ENCODE peak calls at places on chromosomes 16 and 17, in four cellular contexts. M, B, O and W are unnamed samples. For H3K4me1, the result is how much of the 10 kb centered on the place peaks cover.

GRCh38 chr17:6676802-6677157 is 25.2 kb downstream of the C17orf100 start:
- DNase-seq in B (no peak), O (no peak), M (no peak), W (no peak)

GRCh38 chr16:75264531-75264998 is 13.1 kb upstream of the BCAR1 start:
- DNase-seq in M (peak), O (peak), B (no peak), W (no peak)

GRCh38 chr17:21530311-21530710 is 154.2 kb downstream of the KCNJ12 start:
- DNase-seq in M (no peak), O (no peak), B (no peak), W (no peak)

GRCh38 chr17:76947771-76948170 is 79.6 kb downstream of the MGAT5B start:
- DNase-seq in M (no peak), B (no peak), O (no peak), W (no peak)

GRCh38 chr17:63974594-63975192 is 2.0 kb upstream of the SCN4A start:
- DNase-seq in B (no peak), O (no peak), M (no peak), W (no peak)

GRCh38 chr17:69884361-69884760 is 190.7 kb upstream of the KCNJ16 start:
- DNase-seq in O (no peak), B (no peak), M (no peak), W (no peak)

GRCh38 chr16:65947951-65948350 is 418.5 kb upstream of the CDH5 start:
- DNase-seq in M (no peak), O (no peak), B (no peak), W (no peak)

GRCh38 chr17:55238931-55239297 is 25.8 kb upstream of the HLF start:
- DNase-seq in B (no peak), M (no peak), O (no peak), W (no peak)

GRCh38 chr16:22678311-22678710 is 135.7 kb upstream of the HS3ST2 start:
- DNase-seq in B (no peak), O (no peak), M (no peak), W (no peak)

GRCh38 chr17:44312396-44313104 is 4.1 kb downstream of the RUNDC3A start:
- DNase-seq in O (no peak), B (no peak), M (no peak), W (no peak)
- H3K4me1 ChIP-seq in O (under half), B (under half), M (under half), W (under half)

GRCh38 chr17:81394831-81395599 is at the start of gene BAHCC1:
- DNase-seq in B (peak), M (peak), O (peak), W (peak)
- H3K27ac ChIP-seq in B (peak), M (peak), O (peak), W (no peak)

GRCh38 chr17:48510761-48511604 is 19.8 kb downstream of the HOXB1 start:
- DNase-seq in B (no peak), O (no peak), M (no peak), W (no peak)
- H3K4me3 ChIP-seq in B (no peak), O (no peak), M (no peak), W (no peak)

GRCh38 chr17:19286751-19287341 is 49.7 kb downstream of the EPN2 start:
- DNase-seq in O (no peak), B (no peak), M (no peak), W (no peak)

GRCh38 chr17:19288453-19288852 is 51.3 kb downstream of the EPN2 start:
- DNase-seq in B (no peak), O (no peak), M (no peak), W (peak)

GRCh38 chr17:19284005-19284959 is 47.1 kb downstream of the EPN2 start:
- DNase-seq in O (no peak), B (no peak), M (no peak), W (no peak)

GRCh38 chr17:19287651-19288050 is 50.5 kb downstream of the EPN2 start:
- DNase-seq in M (no peak), O (no peak), B (no peak), W (no peak)

DNA sequence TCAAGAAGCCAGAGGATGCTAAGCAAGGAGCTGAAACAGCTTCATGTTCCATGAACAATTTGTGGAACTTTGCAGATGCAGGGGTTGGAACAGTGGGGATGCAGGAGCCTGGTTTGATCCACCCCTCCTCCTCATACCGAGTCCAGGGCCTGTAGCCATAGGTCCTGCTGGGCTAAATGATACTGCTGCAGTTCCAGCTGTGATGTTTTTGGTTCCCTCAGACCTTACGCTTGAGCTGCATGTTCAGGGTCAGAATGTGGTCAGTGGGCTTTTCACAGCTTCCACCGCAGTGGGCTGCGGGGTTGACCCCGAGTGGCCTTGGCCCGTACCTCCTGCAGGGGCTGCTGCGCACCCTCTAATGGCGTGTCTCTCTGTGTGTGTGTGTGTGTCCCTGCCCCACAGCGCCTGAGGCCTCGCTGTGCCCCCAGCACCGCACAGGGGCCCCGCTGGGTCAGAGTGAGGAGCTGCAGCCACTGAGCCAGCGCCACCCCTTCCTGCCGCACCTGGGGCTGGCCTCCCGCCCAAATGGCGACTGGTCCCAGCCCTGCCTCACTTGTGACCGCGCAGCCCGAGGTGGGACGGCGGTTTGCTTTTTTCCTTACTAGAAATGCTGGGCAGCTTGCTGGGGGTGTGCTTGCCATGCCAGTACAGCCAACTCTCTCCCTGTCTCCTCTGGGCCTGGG is 48.2 kb downstream of the EPN2 start:
- DNase-seq in B (no peak), O (no peak), M (no peak), W (no peak)
- H3K4me1 ChIP-seq in B (half or more), O (half or more), M (under half), W (under half)

DNA sequence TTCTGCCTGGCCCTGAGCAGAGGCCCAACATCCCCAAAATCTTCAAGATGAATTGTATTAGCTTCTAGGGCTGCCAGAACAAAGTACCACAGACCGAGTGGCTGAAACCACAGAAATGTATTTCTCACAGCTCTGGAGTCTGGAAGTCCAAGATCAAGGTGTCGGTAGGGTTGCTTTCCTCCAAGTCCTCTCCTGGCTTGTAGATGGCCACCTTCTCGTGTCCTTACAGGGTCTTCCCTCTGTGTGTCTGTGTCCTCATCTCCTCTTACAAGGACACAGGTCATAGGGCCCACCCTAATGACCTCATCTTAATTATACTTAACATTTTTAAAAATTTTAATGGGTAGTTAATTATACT is 215.7 kb downstream of the NTN1 start:
- DNase-seq in M (no peak), B (no peak), O (no peak), W (no peak)
- H3K27ac ChIP-seq in M (no peak), B (peak), O (no peak), W (no peak)

DNA sequence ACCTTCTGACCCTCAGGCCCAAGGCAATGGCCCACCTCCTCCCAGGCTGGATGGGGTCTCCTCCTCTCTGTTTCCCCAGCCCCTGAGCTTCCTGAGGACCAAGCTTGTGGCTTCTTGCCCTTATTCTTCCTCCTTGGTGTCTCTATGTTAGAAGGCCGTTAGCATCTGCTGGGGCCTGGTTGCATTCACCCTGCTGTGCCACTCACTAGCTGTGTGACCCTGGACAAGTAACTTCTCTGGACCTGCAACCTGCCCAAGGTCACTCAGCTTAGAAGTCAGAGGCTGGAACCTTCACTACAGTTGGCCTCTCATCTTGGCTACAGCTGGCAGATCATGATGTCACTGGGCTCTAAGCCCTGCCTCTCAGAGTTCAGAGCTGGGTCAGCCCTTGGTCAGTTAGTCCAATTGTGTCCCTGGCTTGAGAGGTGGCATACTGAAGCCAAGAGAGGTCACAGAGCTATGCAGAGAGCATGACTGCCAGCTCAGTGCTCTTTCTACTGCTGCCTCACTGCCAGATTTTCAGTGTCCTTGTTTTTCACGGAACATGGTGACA is 3.0 kb downstream of the MT2A start:
- DNase-seq in O (peak), B (peak), M (no peak), W (no peak)
- H3K4me3 ChIP-seq in O (no peak), B (no peak), M (no peak), W (no peak)